ENCODE peak calls at places on chromosomes 1 and 21, in ten cellular contexts. One of them, this sample, is unnamed.

GRCh38 chr1:52189898-52190480 is 48.1 kb downstream of the ZFYVE9 start:
- DNase-seq in fibroblast of lung: no peak
- DNase-seq in GM23338: no peak
- DNase-seq in heart right ventricle: no peak
- DNase-seq in psoas muscle: no peak
- DNase-seq in tibial artery: no peak
- DNase-seq in AG04450: no peak
- DNase-seq in cardiac muscle cell: no peak
- DNase-seq in suprapubic skin: no peak
- DNase-seq in left ventricle myocardium inferior: no peak
- DNase-seq in this sample: no peak

GRCh38 chr1:156113263-156114004 is 1.1 kb upstream of the LMNA start:
- DNase-seq in fibroblast of lung: no peak
- DNase-seq in GM23338: no peak
- DNase-seq in heart right ventricle: no peak
- DNase-seq in psoas muscle: no peak
- DNase-seq in tibial artery: no peak
- DNase-seq in AG04450: no peak
- DNase-seq in cardiac muscle cell: no peak
- DNase-seq in suprapubic skin: no peak
- DNase-seq in left ventricle myocardium inferior: no peak
- DNase-seq in this sample: no peak

GRCh38 chr1:156797212-156797871 is 19.3 kb downstream of the SH2D2A start:
- DNase-seq in fibroblast of lung: peak
- DNase-seq in GM23338: peak
- DNase-seq in heart right ventricle: no peak
- DNase-seq in psoas muscle: no peak
- DNase-seq in tibial artery: no peak
- DNase-seq in AG04450: peak
- DNase-seq in cardiac muscle cell: peak
- DNase-seq in suprapubic skin: peak
- DNase-seq in left ventricle myocardium inferior: no peak
- DNase-seq in this sample: peak

GRCh38 chr1:70090875-70091274 is 114.5 kb downstream of the LRRC40 start:
- DNase-seq in fibroblast of lung: peak
- DNase-seq in GM23338: no peak
- DNase-seq in heart right ventricle: no peak
- DNase-seq in psoas muscle: no peak
- DNase-seq in tibial artery: no peak
- DNase-seq in AG04450: peak
- DNase-seq in cardiac muscle cell: peak
- DNase-seq in suprapubic skin: no peak
- DNase-seq in left ventricle myocardium inferior: no peak
- DNase-seq in this sample: no peak

GRCh38 chr21:37562920-37563640 is 196.5 kb downstream of the DYRK1A start:
- DNase-seq in fibroblast of lung: no peak
- DNase-seq in GM23338: no peak
- DNase-seq in heart right ventricle: peak
- DNase-seq in psoas muscle: peak
- DNase-seq in tibial artery: no peak
- DNase-seq in AG04450: no peak
- DNase-seq in cardiac muscle cell: no peak
- DNase-seq in suprapubic skin: peak
- DNase-seq in left ventricle myocardium inferior: no peak
- DNase-seq in this sample: no peak

GRCh38 chr1:183457449-183457848 is 14.8 kb upstream of the SMG7 start:
- DNase-seq in fibroblast of lung: no peak
- DNase-seq in GM23338: no peak
- DNase-seq in heart right ventricle: no peak
- DNase-seq in psoas muscle: no peak
- DNase-seq in tibial artery: no peak
- DNase-seq in AG04450: no peak
- DNase-seq in cardiac muscle cell: no peak
- DNase-seq in suprapubic skin: no peak
- DNase-seq in left ventricle myocardium inferior: no peak
- DNase-seq in this sample: no peak

GRCh38 chr1:162398999-162399580 is 12.8 kb downstream of the SH2D1B start:
- DNase-seq in fibroblast of lung: no peak
- DNase-seq in GM23338: peak
- DNase-seq in heart right ventricle: no peak
- DNase-seq in psoas muscle: no peak
- DNase-seq in tibial artery: no peak
- DNase-seq in AG04450: no peak
- DNase-seq in cardiac muscle cell: no peak
- DNase-seq in suprapubic skin: no peak
- DNase-seq in left ventricle myocardium inferior: no peak
- DNase-seq in this sample: no peak

GRCh38 chr1:46131727-46132528 is 501 bp downstream of the PIK3R3 start:
- DNase-seq in fibroblast of lung: peak
- DNase-seq in GM23338: peak
- DNase-seq in heart right ventricle: peak
- DNase-seq in psoas muscle: no peak
- DNase-seq in tibial artery: no peak
- DNase-seq in AG04450: no peak
- DNase-seq in cardiac muscle cell: peak
- DNase-seq in suprapubic skin: no peak
- DNase-seq in left ventricle myocardium inferior: no peak
- DNase-seq in this sample: peak

GRCh38 chr1:189131576-189131975 is 1346.1 kb downstream of the BRINP3 start:
- DNase-seq in fibroblast of lung: no peak
- DNase-seq in GM23338: no peak
- DNase-seq in heart right ventricle: no peak
- DNase-seq in psoas muscle: no peak
- DNase-seq in tibial artery: no peak
- DNase-seq in AG04450: no peak
- DNase-seq in cardiac muscle cell: no peak
- DNase-seq in suprapubic skin: no peak
- DNase-seq in left ventricle myocardium inferior: no peak
- DNase-seq in this sample: no peak

GRCh38 chr1:109199710-109200109 is 14.0 kb upstream of the SARS1 start:
- DNase-seq in fibroblast of lung: no peak
- DNase-seq in GM23338: no peak
- DNase-seq in heart right ventricle: no peak
- DNase-seq in psoas muscle: no peak
- DNase-seq in tibial artery: no peak
- DNase-seq in AG04450: no peak
- DNase-seq in cardiac muscle cell: no peak
- DNase-seq in suprapubic skin: no peak
- DNase-seq in left ventricle myocardium inferior: no peak
- DNase-seq in this sample: no peak

GRCh38 chr1:231335663-231336602 is 1.7 kb downstream of the EXOC8 start:
- DNase-seq in fibroblast of lung: no peak
- DNase-seq in GM23338: no peak
- DNase-seq in heart right ventricle: no peak
- DNase-seq in psoas muscle: peak
- DNase-seq in tibial artery: no peak
- DNase-seq in AG04450: no peak
- DNase-seq in cardiac muscle cell: peak
- DNase-seq in suprapubic skin: no peak
- DNase-seq in left ventricle myocardium inferior: no peak
- DNase-seq in this sample: no peak

DNA sequence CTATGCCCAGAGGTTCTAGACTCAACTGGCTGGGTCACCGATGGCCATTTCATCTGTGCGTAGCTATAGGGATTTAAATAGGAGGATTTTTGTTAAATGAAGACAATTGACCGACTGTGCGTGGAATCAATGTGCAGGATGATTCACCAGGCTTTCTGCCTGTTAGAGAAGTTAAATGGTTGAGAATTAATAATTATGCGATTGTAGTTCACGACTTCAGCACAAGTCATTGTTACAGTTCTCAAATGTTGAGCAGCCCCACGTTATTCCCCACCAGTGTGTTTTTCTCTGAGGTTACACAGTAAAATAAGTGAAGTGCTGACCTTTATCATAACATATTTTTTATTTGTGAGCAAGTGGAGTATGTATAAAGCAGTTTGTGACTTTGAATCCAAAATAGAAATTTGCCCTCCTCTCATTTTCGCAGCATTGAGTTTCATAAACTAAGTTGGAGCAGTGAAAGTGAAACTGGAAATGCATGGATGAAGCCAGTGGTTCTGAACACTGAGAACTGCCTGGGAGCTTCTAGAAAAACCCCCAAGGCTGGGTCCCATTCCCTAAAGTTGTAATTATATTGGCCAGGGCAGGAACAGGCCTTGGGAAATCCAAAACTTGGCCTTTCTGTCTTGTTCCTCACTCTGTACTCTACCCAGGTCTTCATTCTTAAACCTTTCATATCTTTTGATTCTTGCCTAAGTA is 102.6 kb downstream of the GALNT2 start:
- DNase-seq in fibroblast of lung: peak
- DNase-seq in GM23338: no peak
- DNase-seq in heart right ventricle: no peak
- DNase-seq in psoas muscle: no peak
- DNase-seq in tibial artery: no peak
- DNase-seq in AG04450: no peak
- DNase-seq in cardiac muscle cell: no peak
- DNase-seq in suprapubic skin: no peak
- DNase-seq in left ventricle myocardium inferior: no peak
- DNase-seq in this sample: no peak
- H3K27ac ChIP-seq in fibroblast of lung: no peak
- H3K27ac ChIP-seq in GM23338: no peak
- H3K27ac ChIP-seq in heart right ventricle: peak
- H3K27ac ChIP-seq in psoas muscle: peak
- H3K27ac ChIP-seq in tibial artery: peak
- H3K27ac ChIP-seq in AG04450: no peak
- H3K27ac ChIP-seq in cardiac muscle cell: no peak
- H3K27ac ChIP-seq in suprapubic skin: no peak
- H3K27ac ChIP-seq in left ventricle myocardium inferior: peak
- H3K27ac ChIP-seq in this sample: peak

GRCh38 chr21:36126166-36126565 is 8.7 kb upstream of the CBR3 start:
- DNase-seq in fibroblast of lung: peak
- DNase-seq in GM23338: no peak
- DNase-seq in heart right ventricle: no peak
- DNase-seq in psoas muscle: no peak
- DNase-seq in tibial artery: no peak
- DNase-seq in AG04450: no peak
- DNase-seq in cardiac muscle cell: no peak
- DNase-seq in suprapubic skin: no peak
- DNase-seq in left ventricle myocardium inferior: no peak
- DNase-seq in this sample: no peak

GRCh38 chr21:36126621-36127110 is 8.2 kb upstream of the CBR3 start:
- DNase-seq in fibroblast of lung: no peak
- DNase-seq in GM23338: no peak
- DNase-seq in heart right ventricle: no peak
- DNase-seq in psoas muscle: no peak
- DNase-seq in tibial artery: no peak
- DNase-seq in AG04450: no peak
- DNase-seq in cardiac muscle cell: no peak
- DNase-seq in suprapubic skin: peak
- DNase-seq in left ventricle myocardium inferior: no peak
- DNase-seq in this sample: no peak

GRCh38 chr21:36127250-36127904 is 7.5 kb upstream of the CBR3 start:
- DNase-seq in fibroblast of lung: no peak
- DNase-seq in GM23338: no peak
- DNase-seq in heart right ventricle: no peak
- DNase-seq in psoas muscle: no peak
- DNase-seq in tibial artery: peak
- DNase-seq in AG04450: no peak
- DNase-seq in cardiac muscle cell: no peak
- DNase-seq in suprapubic skin: no peak
- DNase-seq in left ventricle myocardium inferior: no peak
- DNase-seq in this sample: no peak

GRCh38 chr21:36124395-36124794 is 10.5 kb upstream of the CBR3 start:
- DNase-seq in fibroblast of lung: no peak
- DNase-seq in GM23338: no peak
- DNase-seq in heart right ventricle: no peak
- DNase-seq in psoas muscle: no peak
- DNase-seq in tibial artery: peak
- DNase-seq in AG04450: no peak
- DNase-seq in cardiac muscle cell: no peak
- DNase-seq in suprapubic skin: no peak
- DNase-seq in left ventricle myocardium inferior: no peak
- DNase-seq in this sample: no peak

GRCh38 chr21:36125513-36126121 is 9.3 kb upstream of the CBR3 start:
- DNase-seq in fibroblast of lung: peak
- DNase-seq in GM23338: peak
- DNase-seq in heart right ventricle: peak
- DNase-seq in psoas muscle: peak
- DNase-seq in tibial artery: no peak
- DNase-seq in AG04450: no peak
- DNase-seq in cardiac muscle cell: peak
- DNase-seq in suprapubic skin: no peak
- DNase-seq in left ventricle myocardium inferior: peak
- DNase-seq in this sample: no peak
- H3K27ac ChIP-seq in fibroblast of lung: no peak
- H3K27ac ChIP-seq in GM23338: no peak
- H3K27ac ChIP-seq in heart right ventricle: no peak
- H3K27ac ChIP-seq in psoas muscle: no peak
- H3K27ac ChIP-seq in tibial artery: no peak
- H3K27ac ChIP-seq in AG04450: peak
- H3K27ac ChIP-seq in cardiac muscle cell: no peak
- H3K27ac ChIP-seq in suprapubic skin: peak
- H3K27ac ChIP-seq in left ventricle myocardium inferior: peak
- H3K27ac ChIP-seq in this sample: no peak

GRCh38 chr21:38973552-38973951 is 167.8 kb downstream of the ETS2 start:
- DNase-seq in fibroblast of lung: no peak
- DNase-seq in GM23338: no peak
- DNase-seq in heart right ventricle: no peak
- DNase-seq in psoas muscle: no peak
- DNase-seq in tibial artery: no peak
- DNase-seq in AG04450: no peak
- DNase-seq in cardiac muscle cell: no peak
- DNase-seq in suprapubic skin: no peak
- DNase-seq in left ventricle myocardium inferior: no peak
- DNase-seq in this sample: no peak
- H3K27ac ChIP-seq in fibroblast of lung: no peak
- H3K27ac ChIP-seq in GM23338: no peak
- H3K27ac ChIP-seq in heart right ventricle: no peak
- H3K27ac ChIP-seq in psoas muscle: no peak
- H3K27ac ChIP-seq in tibial artery: no peak
- H3K27ac ChIP-seq in AG04450: no peak
- H3K27ac ChIP-seq in cardiac muscle cell: no peak
- H3K27ac ChIP-seq in suprapubic skin: no peak
- H3K27ac ChIP-seq in left ventricle myocardium inferior: no peak
- H3K27ac ChIP-seq in this sample: no peak

DNA sequence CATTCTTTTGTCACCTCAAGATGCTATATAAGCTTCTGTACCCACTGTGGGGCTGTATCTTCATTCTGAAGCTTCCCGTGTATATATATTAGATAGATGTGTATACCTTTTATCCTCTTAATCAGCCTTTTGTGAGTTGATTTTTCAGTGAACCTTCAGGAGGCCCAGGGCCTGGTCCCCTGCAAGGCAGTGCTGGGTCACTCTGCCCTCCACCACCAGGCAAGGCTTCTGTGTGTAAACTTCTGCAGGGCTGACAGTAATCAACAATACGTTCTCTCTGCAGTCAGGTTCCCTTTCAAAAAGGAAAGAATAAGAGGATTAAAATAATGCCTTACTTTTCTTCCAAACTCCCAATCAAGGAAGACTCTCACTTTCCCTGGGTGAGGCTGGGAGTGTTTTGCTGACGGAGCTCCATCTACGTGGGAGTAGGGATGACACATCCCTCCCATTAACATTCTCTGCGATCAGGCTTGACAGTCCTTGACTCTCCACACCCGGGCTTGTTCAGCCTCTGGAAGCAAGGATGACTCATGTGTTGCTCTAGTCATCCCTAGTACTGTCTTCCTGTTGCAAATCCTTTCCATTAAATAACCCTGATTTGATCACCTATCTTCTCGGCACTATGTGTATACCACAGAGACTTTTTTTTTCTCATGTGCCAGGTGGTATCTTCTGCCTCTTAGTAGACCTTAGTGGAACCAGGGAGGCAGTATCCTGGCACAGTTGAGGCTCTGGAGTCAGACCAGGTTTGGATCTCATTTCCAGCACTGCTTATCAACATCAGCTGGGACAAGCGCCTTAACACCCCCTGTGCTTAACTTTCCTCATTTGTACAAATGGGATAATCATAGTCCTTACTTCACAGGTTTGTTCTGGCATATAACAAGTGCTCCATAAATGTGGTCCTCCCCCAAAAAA is 70.3 kb upstream of the KCNK1 start:
- DNase-seq in fibroblast of lung: peak
- DNase-seq in GM23338: no peak
- DNase-seq in heart right ventricle: no peak
- DNase-seq in psoas muscle: peak
- DNase-seq in tibial artery: no peak
- DNase-seq in AG04450: no peak
- DNase-seq in cardiac muscle cell: peak
- DNase-seq in suprapubic skin: no peak
- DNase-seq in left ventricle myocardium inferior: no peak
- DNase-seq in this sample: no peak
- H3K27ac ChIP-seq in fibroblast of lung: no peak
- H3K27ac ChIP-seq in GM23338: no peak
- H3K27ac ChIP-seq in heart right ventricle: no peak
- H3K27ac ChIP-seq in psoas muscle: no peak
- H3K27ac ChIP-seq in tibial artery: no peak
- H3K27ac ChIP-seq in AG04450: no peak
- H3K27ac ChIP-seq in cardiac muscle cell: no peak
- H3K27ac ChIP-seq in suprapubic skin: peak
- H3K27ac ChIP-seq in left ventricle myocardium inferior: no peak
- H3K27ac ChIP-seq in this sample: no peak